ENCODE peak calls at places on chromosome 21, in five cellular contexts. D, N, R, B and L are unnamed samples.

GRCh38 chr21:17925900-17926299 is 106.7 kb upstream of the C21orf91 start:
- DNase-seq in B (no peak), N (no peak), D (peak; percentile 52), R (no peak), L (peak; percentile 51)

GRCh38 chr21:34219334-34220020 is 144.3 kb upstream of the KCNE2 start:
- DNase-seq in D (no peak), N (no peak), B (no peak), R (no peak), L (no peak)

GRCh38 chr21:28253971-28254370 is 738.7 kb downstream of the LTN1 start:
- DNase-seq in D (no peak), R (no peak), B (no peak), N (no peak), L (no peak)

GRCh38 chr21:28590722-28591121 is 402.0 kb downstream of the LTN1 start:
- DNase-seq in N (no peak), R (no peak), B (no peak), D (no peak), L (no peak)

GRCh38 chr21:20783611-20784010 is 214.6 kb upstream of the NCAM2 start:
- DNase-seq in B (no peak), N (no peak), D (no peak), R (no peak), L (no peak)

GRCh38 chr21:16169102-16169511 is 439.3 kb downstream of the USP25 start:
- DNase-seq in R (no peak), N (no peak), D (peak; percentile 14), B (no peak), L (peak; percentile 51)

GRCh38 chr21:17491716-17492414 is 21.0 kb upstream of the CXADR start:
- DNase-seq in R (no peak), D (peak; percentile 99), B (no peak), N (peak; percentile 56), L (peak; percentile 99)

GRCh38 chr21:27526451-27526850 is 559.6 kb upstream of the ADAMTS5 start:
- DNase-seq in B (peak; percentile 23), D (peak; percentile 25), N (no peak), R (no peak), L (no peak)

GRCh38 chr21:35051287-35051818 is 2.3 kb upstream of the RUNX1 start:
- DNase-seq in R (peak; percentile 82), B (peak; percentile 83), N (peak; percentile 79), D (peak; percentile 91), L (peak; percentile 89)

GRCh38 chr21:27359141-27359540 is 392.3 kb upstream of the ADAMTS5 start:
- DNase-seq in R (no peak), B (no peak), D (no peak), N (no peak), L (peak; percentile 23)

GRCh38 chr21:31354122-31354521 is 10.1 kb upstream of the TIAM1 start:
- DNase-seq in R (no peak), B (no peak), D (no peak), N (no peak), L (no peak)

GRCh38 chr21:43313939-43314405 is 113.0 kb downstream of the SIK1 start:
- DNase-seq in N (no peak), B (no peak), R (no peak), D (no peak), L (no peak)

GRCh38 chr21:28294046-28294445 is 698.6 kb downstream of the LTN1 start:
- DNase-seq in R (no peak), D (peak; percentile 86), N (no peak), B (no peak), L (peak; percentile 22)

GRCh38 chr21:26849428-26850115 is 4.4 kb upstream of the ADAMTS1 start:
- DNase-seq in R (peak; percentile 33), N (peak; percentile 48), D (peak; percentile 84), B (no peak), L (peak; percentile 75)

DNA sequence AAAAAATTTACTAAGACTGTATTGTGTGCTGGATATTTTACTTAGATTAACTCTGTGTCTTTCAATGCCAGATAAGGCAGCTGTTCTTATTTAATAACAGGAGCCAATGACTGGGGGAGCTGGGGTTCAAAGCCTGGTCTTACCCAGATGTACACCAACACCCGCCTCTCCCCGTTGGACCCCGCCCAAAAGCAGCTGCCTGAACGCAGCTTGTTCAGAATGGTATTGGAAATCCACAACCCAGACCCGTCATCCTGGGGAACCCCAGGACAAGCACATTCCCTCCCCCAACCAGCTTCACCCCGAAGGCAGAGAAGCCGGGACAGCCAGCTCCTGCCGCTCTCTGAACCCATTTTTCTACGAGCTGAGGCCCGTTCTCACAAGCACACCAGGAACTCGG is 113.6 kb upstream of the TMPRSS2 start:
- DNase-seq in N (no peak), B (no peak), R (no peak), D (no peak), L (no peak)
- H3K4me3 ChIP-seq in N (no peak overlapping the region), B (no peak overlapping the region), R (no peak overlapping the region), D (no peak overlapping the region), L (no peak overlapping the region)

DNA sequence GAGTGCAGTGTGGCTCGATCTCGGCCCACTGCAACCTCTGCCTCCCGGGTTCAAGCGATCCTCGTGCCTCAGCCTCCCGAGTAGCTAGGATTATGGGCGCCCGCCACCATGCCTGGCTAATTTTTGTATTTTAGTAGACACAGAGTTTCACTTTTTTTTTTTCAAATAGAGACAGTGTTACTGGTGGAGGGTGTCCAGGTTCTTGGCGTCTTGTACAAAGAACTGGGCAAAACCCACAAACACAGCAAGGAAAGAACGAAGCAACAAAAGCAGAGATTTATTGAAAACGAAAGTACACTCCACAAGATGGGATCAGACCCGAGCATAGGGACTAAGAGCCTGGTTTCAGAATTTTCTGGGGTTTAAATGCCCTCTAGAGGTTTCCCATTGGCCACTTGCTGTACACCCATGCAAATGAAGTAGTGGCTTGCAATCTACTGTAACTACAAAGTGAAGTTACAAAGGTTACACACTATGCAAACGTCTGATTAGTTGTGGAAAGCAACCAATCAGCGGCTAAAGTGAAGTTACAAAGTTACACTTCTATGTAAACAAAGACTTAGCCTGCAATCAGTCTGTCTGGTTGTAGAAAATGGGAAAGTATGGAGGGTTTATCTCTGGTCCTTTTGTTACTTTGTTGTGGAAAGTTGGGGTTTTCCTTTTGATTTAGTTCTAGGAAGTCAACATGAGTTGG is 199.1 kb downstream of the DYRK1A start:
- DNase-seq in N (peak; percentile 33), D (peak; percentile 15), B (no peak), R (no peak), L (peak; percentile 46)
- H3K4me3 ChIP-seq in N (peak overlapping the region; percentile 35), D (no peak overlapping the region), B (peak overlapping the region; percentile 80), R (no peak overlapping the region), L (no peak overlapping the region)

GRCh38 chr21:38956791-38957571 is 151.3 kb downstream of the ETS2 start:
- DNase-seq in D (no peak), N (no peak), B (no peak), R (no peak), L (no peak)
- H3K4me3 ChIP-seq in D (no peak overlapping the region), N (no peak overlapping the region), B (no peak overlapping the region), R (no peak overlapping the region), L (no peak overlapping the region)

GRCh38 chr21:45018131-45019075 is 56.0 kb upstream of the ADARB1 start:
- DNase-seq in B (peak; percentile 37), D (no peak), N (no peak), R (peak; percentile 18), L (no peak)
- H3K4me3 ChIP-seq in B (peak overlapping the region; percentile 67), D (peak overlapping the region; percentile 35), N (peak overlapping the region; percentile 43), R (peak overlapping the region; percentile 54), L (peak overlapping the region; percentile 23)

GRCh38 chr21:39568380-39568779 is 44.4 kb upstream of the B3GALT5 start:
- DNase-seq in N (no peak), B (no peak), D (no peak), R (no peak), L (no peak)
- H3K4me3 ChIP-seq in N (no peak overlapping the region), B (no peak overlapping the region), D (no peak overlapping the region), R (no peak overlapping the region), L (no peak overlapping the region)

GRCh38 chr21:36747815-36748381 is 49.0 kb downstream of the SIM2 start:
- DNase-seq in R (peak; percentile 39), N (no peak), D (peak; percentile 33), B (peak; percentile 62), L (no peak)
- H3K4me3 ChIP-seq in R (peak overlapping the region; percentile 62), N (no peak overlapping the region), D (peak overlapping the region; percentile 41), B (peak overlapping the region; percentile 72), L (peak overlapping the region; percentile 28)

DNA sequence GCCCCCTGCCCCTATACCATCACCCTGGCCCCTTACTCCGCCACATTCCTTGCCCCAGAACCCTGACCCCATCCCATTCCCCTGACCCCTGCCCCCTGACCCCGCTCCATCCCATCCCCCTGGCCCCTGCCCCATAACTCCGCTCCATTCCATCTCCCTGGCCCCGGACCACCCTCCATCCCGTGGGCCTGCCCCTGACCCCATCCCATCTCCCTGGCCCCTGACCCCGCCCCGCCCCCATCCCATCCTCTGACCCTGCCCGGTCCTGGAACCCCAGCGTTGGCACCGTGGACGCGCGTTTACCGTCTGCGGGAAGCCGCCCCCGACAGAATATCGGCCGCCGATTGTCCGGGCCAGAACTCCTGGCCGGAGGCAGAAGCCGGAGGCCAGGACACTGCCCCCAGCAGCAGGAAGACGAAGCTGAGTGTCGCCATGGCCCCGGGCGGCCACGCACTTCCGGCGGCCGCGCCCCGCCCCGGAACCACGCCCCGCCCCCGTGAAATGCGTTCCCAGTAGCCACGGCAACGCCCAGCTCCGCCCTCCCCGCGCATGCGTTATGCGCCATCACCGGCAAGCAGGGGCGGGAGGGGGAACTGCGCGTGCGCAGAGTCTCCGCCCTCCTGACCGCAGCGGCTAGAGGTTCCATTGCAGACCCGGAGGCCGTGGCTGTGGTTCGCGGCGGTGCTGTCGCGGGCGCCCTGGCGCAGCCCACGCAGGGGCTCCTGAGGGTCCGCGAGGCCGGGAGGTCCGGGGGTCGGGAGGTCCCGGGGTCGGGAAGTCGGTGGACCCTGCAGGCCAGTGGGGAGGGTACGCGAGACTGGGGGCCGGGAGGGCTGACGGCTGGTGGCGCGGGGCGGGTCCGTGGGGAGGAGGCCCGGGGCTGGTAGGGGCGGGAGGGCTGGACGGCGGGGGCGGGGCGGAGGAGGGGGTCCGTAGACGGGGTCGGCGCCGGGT is at the start of gene POFUT2:
- DNase-seq in D (peak; percentile 94), R (peak; percentile 97), B (peak; percentile 96), N (peak; percentile 90), L (peak; percentile 95)
- H3K4me3 ChIP-seq in D (peak within 1 kb of the TSS; percentile 79), R (peak within 1 kb of the TSS; percentile 74), B (peak within 1 kb of the TSS; percentile 84), N (peak within 1 kb of the TSS; percentile 86), L (peak within 1 kb of the TSS; percentile 81)